ENCODE peak calls at places on chromosomes 7 and 10, in four cellular contexts. P, L, D and G are unnamed samples.

GRCh38 chr7:118429141-118429540 is 204.6 kb downstream of the ANKRD7 start:
- DNase-seq in D (no peak), P (peak; percentile 10), L (no peak), G (no peak)

GRCh38 chr7:151687523-151688235 is 168.0 kb upstream of the RHEB start:
- DNase-seq in P (peak; percentile 84), D (peak; percentile 76), L (no peak), G (peak; percentile 91)

GRCh38 chr7:23220690-23221305 is 25.8 kb upstream of the GPNMB start:
- DNase-seq in P (no peak), D (no peak), L (no peak), G (no peak)

GRCh38 chr7:27916372-27916771 is 176.4 kb downstream of the TAX1BP1 start:
- DNase-seq in L (no peak), D (no peak), P (no peak), G (no peak)

GRCh38 chr10:122435212-122435827 is 19.1 kb upstream of the ARMS2 start:
- DNase-seq in P (peak; percentile 66), L (no peak), D (no peak), G (no peak)

GRCh38 chr10:105183506-105183905 is 542.4 kb downstream of the SORCS3 start:
- DNase-seq in L (no peak), P (no peak), D (no peak), G (no peak)

GRCh38 chr7:85471312-85471711 is 284.5 kb upstream of the SEMA3D start:
- DNase-seq in D (no peak), P (no peak), L (no peak), G (no peak)

GRCh38 chr7:46494441-46494840 is 573.4 kb upstream of the IGFBP3 start:
- DNase-seq in D (no peak), L (no peak), P (no peak), G (no peak)

GRCh38 chr7:14854471-14854870 is 48.1 kb downstream of the DGKB start:
- DNase-seq in L (no peak), P (no peak), D (no peak), G (no peak)

GRCh38 chr10:2256241-2256640 is 518.9 kb upstream of the ADARB2 start:
- DNase-seq in P (no peak), D (no peak), L (no peak), G (no peak)

GRCh38 chr10:8048281-8049008 is 6.0 kb upstream of the GATA3 start:
- DNase-seq in P (no peak), D (no peak), L (no peak), G (no peak)

GRCh38 chr7:129872054-129872453 is 80.7 kb downstream of the UBE2H start:
- DNase-seq in D (no peak), P (no peak), L (no peak), G (no peak)

GRCh38 chr10:130809761-130810515 is 501.6 kb downstream of the TCERG1L start:
- DNase-seq in L (no peak), D (no peak), P (no peak), G (no peak)

GRCh38 chr7:99806839-99807478 is 20.9 kb upstream of the CYP3A43 start:
- DNase-seq in P (no peak), L (no peak), D (no peak), G (no peak)

GRCh38 chr7:5388905-5389433 is 34.7 kb downstream of the TNRC18 start:
- DNase-seq in L (no peak), P (no peak), D (no peak), G (no peak)

GRCh38 chr10:55800607-55801241 is 560.3 kb downstream of the ZWINT start:
- DNase-seq in D (no peak), L (no peak), P (no peak), G (no peak)

GRCh38 chr10:92914478-92915066 is 66.3 kb downstream of the EXOC6 start:
- DNase-seq in D (peak; percentile 16), P (peak; percentile 75), L (peak; percentile 28), G (peak; percentile 7)

GRCh38 chr10:22620140-22620857 is 94.1 kb downstream of the PIP4K2A start:
- DNase-seq in D (peak; percentile 82), P (no peak), L (no peak), G (peak; percentile 80)

GRCh38 chr10:44948713-44949112 is 10.9 kb upstream of the RASSF4 start:
- DNase-seq in D (no peak), L (no peak), P (no peak), G (no peak)

GRCh38 chr10:60594476-60595051 is 183.7 kb upstream of the CDK1 start:
- DNase-seq in D (no peak), P (no peak), L (no peak), G (no peak)